ENCODE peak calls at places on chromosomes 2 and 18, in five cellular contexts. J is WTC11; P is EH; C is CD8-positive, alpha-beta memory T cell; K is MCF 10A. S is an unnamed sample.

GRCh38 chr2:96816836-96817702 is 1.0 kb downstream of the CNNM3 start:
- DNase-seq in K (peak; percentile 9), C (no peak), P (peak; percentile 31), J (no peak), S (no peak)

GRCh38 chr2:38747007-38747424 is 4.1 kb downstream of the SRSF7 start:
- DNase-seq in C (no peak), P (no peak), J (no peak), K (no peak), S (no peak)

GRCh38 chr2:178870703-178871102 is 63.5 kb upstream of the TTN start:
- DNase-seq in C (no peak), J (no peak), K (peak; percentile 76), P (peak; percentile 20), S (no peak)

GRCh38 chr18:5238371-5238758 is 41.3 kb upstream of the AKAIN1 start:
- DNase-seq in P (peak; percentile 50), J (peak; percentile 28), C (no peak), K (peak; percentile 3), S (no peak)

GRCh38 chr2:15642334-15643208 is 50.9 kb downstream of the DDX1 start:
- DNase-seq in K (no peak), C (no peak), J (no peak), P (no peak), S (no peak)

GRCh38 chr18:46711444-46711863 is 45.4 kb downstream of the ST8SIA5 start:
- DNase-seq in K (no peak), J (no peak), P (no peak), C (no peak), S (no peak)

GRCh38 chr2:158745067-158745865 is 49.9 kb upstream of the DAPL1 start:
- DNase-seq in C (peak; percentile 14), K (peak; percentile 62), P (peak; percentile 64), J (peak; percentile 66), S (peak; percentile 23)

GRCh38 chr2:233882353-233882752 is 14.2 kb upstream of the MSL3B start:
- DNase-seq in C (no peak), J (no peak), P (no peak), K (no peak), S (no peak)

GRCh38 chr2:71358931-71359671 is 27.5 kb downstream of the ZNF638 start:
- DNase-seq in P (peak; percentile 55), J (no peak), K (peak; percentile 88), C (no peak), S (no peak)

GRCh38 chr18:26083099-26083498 is 7.3 kb downstream of the SS18 start:
- DNase-seq in K (no peak), J (no peak), C (no peak), P (no peak), S (no peak)

GRCh38 chr2:137813176-137813575 is 151.1 kb upstream of the HNMT start:
- DNase-seq in C (no peak), P (no peak), J (no peak), K (no peak), S (no peak)

GRCh38 chr2:27009083-27009482 is 23.7 kb upstream of the TMEM214 start:
- DNase-seq in C (no peak), J (no peak), K (no peak), P (no peak), S (no peak)

GRCh38 chr2:104859310-104860130 is 5.6 kb downstream of the POU3F3 start:
- DNase-seq in K (no peak), C (no peak), P (no peak), J (no peak), S (no peak)

GRCh38 chr2:202171246-202171833 is 67.1 kb downstream of the SUMO1 start:
- DNase-seq in K (no peak), J (peak; percentile 67), P (no peak), C (no peak), S (no peak)

GRCh38 chr2:211447545-211447944 is 891.1 kb downstream of the CPS1 start:
- DNase-seq in C (no peak), P (no peak), K (no peak), J (no peak), S (no peak)

GRCh38 chr2:39468574-39469331 is 31.7 kb upstream of the MAP4K3 start:
- DNase-seq in K (no peak), J (no peak), C (no peak), P (peak; percentile 68), S (no peak)

GRCh38 chr18:57806891-57807280 is 3.8 kb upstream of the ATP8B1 start:
- DNase-seq in J (no peak), P (peak; percentile 95), C (no peak), K (peak; percentile 71), S (no peak)

GRCh38 chr18:21117385-21118135 is 5.9 kb upstream of the ROCK1 start:
- DNase-seq in K (no peak), J (no peak), P (peak; percentile 94), C (no peak), S (no peak)

GRCh38 chr2:20120569-20121416 is 69.4 kb upstream of the LAPTM4A start:
- DNase-seq in J (no peak), P (no peak), K (no peak), C (no peak), S (no peak)

GRCh38 chr2:231342111-231342711 is 53.3 kb upstream of the B3GNT7 start:
- DNase-seq in P (no peak), C (no peak), K (no peak), J (no peak), S (no peak)

GRCh38 chr2:39623916-39624315 is 41.8 kb upstream of the TMEM178A start:
- DNase-seq in J (no peak), C (no peak), K (no peak), P (no peak), S (no peak)

GRCh38 chr2:169696381-169696780 is 2.1 kb downstream of the PHOSPHO2 start:
- DNase-seq in P (no peak), K (no peak), J (no peak), C (no peak), S (no peak)

GRCh38 chr2:233823731-233824121 is 30.6 kb downstream of the HJURP start:
- DNase-seq in C (no peak), J (no peak), P (no peak), K (no peak), S (no peak)

GRCh38 chr2:121532347-121532766 is 1.7 kb downstream of the RNU4ATAC start:
- DNase-seq in C (no peak), K (no peak), P (peak; percentile 50), J (no peak), S (no peak)